ENCODE peak calls at places on chromosome 11, in five cellular contexts. X, N, O, E and H are unnamed samples. For H3K27me3, the result is how much of the 10 kb centered on the place peaks cover.

GRCh38 chr11:134643519-134644042 is 231.5 kb upstream of the B3GAT1 start:
- DNase-seq in X (peak), O (no peak), E (no peak), N (no peak), H (no peak)

GRCh38 chr11:31026315-31026714 is 343.2 kb downstream of the DCDC1 start:
- DNase-seq in E (no peak), X (no peak), O (no peak), N (no peak), H (no peak)

GRCh38 chr11:78586452-78587046 is 11.9 kb upstream of the NARS2 start:
- DNase-seq in O (no peak), N (no peak), E (no peak), X (no peak), H (no peak)

GRCh38 chr11:19345519-19345847 is 104.7 kb upstream of the E2F8 start:
- DNase-seq in E (no peak), X (no peak), O (peak), N (no peak), H (peak)

GRCh38 chr11:129731316-129731715 is 84.3 kb upstream of the TMEM45B start:
- DNase-seq in E (no peak), N (no peak), X (no peak), O (no peak), H (no peak)

GRCh38 chr11:128469220-128469619 is 118.1 kb downstream of the ETS1 start:
- DNase-seq in X (no peak), N (no peak), E (no peak), O (no peak), H (no peak)

GRCh38 chr11:95688501-95689222 is 100.9 kb downstream of the FAM76B start:
- DNase-seq in N (no peak), O (no peak), E (no peak), X (no peak), H (no peak)

GRCh38 chr11:114166897-114167323 is 107.4 kb downstream of the ZBTB16 start:
- DNase-seq in X (peak), N (peak), O (no peak), E (no peak), H (no peak)

GRCh38 chr11:19055016-19055415 is 5.5 kb downstream of the MRGPRX2 start:
- DNase-seq in O (no peak), E (no peak), X (no peak), N (no peak), H (no peak)

GRCh38 chr11:62708423-62709261 is 1.2 kb downstream of the GNG3 start:
- DNase-seq in E (peak), X (peak), O (no peak), N (no peak), H (no peak)

GRCh38 chr11:65540290-65541092 is 15.6 kb downstream of the SCYL1 start:
- DNase-seq in N (peak), O (peak), E (peak), X (peak), H (peak)

GRCh38 chr11:87265132-87265531 is 227.4 kb downstream of the TMEM135 start:
- DNase-seq in E (no peak), N (no peak), O (no peak), X (no peak), H (no peak)

DNA sequence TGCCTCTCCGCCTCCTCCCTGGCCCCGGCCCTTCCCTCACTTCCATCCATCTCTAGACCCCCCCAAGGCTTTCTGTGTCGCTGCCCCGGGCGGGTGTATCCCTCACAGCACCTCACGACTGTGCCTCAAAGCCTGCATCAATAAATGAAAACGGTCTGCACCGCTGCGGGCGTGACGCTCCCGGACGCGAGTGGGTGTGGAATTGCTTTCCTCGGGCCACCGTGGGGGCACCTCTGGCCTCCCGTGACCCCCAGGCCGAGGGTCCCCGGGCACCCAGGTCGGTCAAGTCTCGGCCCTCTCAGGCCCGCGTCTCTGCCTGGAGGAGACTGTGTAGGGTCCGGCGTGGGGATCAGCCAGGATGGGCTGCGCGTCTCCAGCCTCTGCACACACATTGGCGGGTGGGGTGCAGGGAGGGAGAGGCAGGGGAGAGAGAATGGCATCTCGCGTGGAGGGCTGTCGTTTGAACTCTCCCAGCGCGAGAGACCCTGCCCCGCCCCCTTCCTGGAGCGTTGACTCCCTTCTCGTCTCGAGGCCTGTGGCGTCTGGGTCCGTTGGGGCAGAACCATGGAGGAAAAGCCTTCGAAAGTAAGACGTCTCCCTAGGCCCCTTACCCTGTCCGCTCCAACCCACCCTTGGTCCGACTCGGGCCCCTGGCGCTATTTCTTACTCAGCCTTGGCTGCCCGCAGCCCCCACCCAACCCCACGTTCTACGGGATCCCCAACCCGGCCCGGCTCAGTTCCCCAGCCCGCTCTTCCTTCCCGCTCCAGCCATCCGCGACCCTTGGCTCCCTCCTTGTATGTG is at the start of gene CATSPERZ:
- DNase-seq in N (no peak), E (no peak), X (no peak), O (no peak), H (no peak)
- H3K27me3 ChIP-seq in N (under half), E (under half), X (half or more), O (half or more), H (under half)

GRCh38 chr11:3208272-3208671 is 10.3 kb downstream of the MRGPRG start:
- DNase-seq in N (no peak), O (no peak), E (no peak), X (no peak), H (no peak)
- H3K27me3 ChIP-seq in N (under half), O (under half), E (under half), X (under half), H (under half)

DNA sequence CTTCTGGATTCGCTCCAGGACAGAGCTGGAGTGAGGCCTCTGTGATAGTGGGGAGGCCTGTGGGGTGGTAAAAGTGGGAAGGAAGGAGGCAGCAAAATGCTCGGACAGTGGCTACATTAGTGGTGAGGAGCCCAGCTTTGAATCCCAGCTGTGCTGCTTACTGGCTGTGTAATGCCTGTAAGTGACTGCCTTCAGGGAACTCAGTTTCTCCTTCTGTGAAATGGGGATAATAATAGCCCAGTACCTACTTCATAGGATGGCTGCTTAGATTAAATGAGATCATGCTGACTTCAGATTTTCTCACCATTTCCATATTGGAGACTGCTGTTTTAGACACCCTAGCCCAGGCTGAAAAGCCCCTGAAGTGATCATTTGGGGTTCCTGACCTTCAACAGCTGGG is 8.4 kb upstream of the ALX4 start:
- DNase-seq in E (no peak), O (no peak), N (no peak), X (no peak), H (no peak)
- H3K27me3 ChIP-seq in E (under half), O (half or more), N (under half), X (half or more), H (half or more)

DNA sequence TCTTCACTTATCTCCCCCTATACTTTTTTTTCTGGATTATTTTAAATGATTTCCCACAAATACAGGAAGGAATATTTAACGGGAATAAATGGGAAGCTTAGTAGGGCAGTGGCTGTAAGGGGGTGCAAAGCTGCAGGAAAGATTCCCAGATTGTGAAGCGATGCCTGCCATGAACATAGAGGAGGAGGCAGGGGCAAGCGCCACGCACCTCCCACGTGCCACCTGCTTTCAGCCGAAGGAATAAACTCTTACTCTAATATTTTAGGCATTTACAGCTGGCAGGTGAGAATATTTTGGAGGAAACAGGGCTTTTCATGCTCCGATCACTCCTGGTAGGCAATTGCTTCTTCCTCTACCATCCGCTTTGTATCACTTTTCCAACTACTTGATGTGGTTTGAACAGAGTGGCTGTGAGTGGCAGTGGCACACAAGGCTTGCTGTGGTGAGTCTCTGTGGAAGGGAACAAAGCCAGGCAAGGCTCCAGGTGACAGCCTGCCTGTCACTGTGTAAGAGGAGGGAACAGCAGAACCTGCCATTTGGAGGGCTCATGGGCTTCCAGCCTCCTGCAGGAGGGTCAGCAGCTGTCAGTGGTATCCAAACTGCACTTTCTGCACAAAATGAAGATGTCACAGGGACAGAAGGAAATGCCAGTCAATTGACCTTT is 54.5 kb upstream of the PLET1 start:
- DNase-seq in X (no peak), O (no peak), E (no peak), N (no peak), H (no peak)
- H3K27me3 ChIP-seq in X (under half), O (under half), E (under half), N (under half), H (under half)

DNA sequence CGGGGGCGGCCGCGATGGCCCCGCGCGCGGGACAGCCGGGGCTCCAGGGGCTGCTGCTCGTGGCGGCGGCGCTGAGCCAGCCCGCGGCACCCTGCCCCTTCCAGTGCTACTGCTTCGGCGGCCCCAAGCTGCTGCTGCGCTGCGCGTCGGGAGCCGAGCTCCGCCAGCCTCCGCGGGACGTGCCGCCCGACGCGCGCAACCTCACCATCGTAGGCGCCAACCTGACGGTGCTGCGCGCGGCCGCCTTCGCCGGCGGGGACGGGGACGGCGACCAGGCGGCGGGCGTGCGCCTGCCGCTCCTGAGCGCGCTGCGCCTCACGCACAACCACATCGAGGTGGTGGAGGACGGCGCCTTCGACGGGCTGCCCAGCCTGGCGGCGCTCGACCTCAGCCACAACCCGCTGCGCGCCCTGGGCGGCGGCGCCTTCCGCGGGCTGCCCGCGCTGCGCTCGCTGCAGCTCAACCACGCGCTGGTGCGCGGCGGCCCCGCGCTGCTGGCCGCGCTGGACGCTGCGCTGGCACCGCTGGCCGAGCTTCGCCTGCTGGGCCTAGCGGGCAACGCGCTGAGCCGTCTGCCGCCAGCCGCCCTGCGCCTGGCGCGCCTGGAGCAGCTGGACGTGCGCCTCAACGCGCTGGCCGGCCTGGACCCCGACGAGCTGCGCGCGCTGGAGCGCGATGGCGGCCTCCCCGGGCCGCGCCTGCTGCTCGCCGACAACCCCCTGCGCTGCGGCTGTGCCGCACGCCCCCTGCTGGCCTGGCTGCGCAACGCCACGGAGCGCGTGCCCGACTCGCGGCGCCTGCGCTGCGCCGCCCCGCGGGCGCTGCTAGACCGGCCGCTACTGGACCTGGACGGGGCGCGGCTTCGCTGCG is 697 bp downstream of the TPBGL start:
- DNase-seq in O (peak), X (peak), N (peak), E (peak), H (peak)
- H3K27me3 ChIP-seq in O (half or more), X (under half), N (under half), E (under half), H (under half)

DNA sequence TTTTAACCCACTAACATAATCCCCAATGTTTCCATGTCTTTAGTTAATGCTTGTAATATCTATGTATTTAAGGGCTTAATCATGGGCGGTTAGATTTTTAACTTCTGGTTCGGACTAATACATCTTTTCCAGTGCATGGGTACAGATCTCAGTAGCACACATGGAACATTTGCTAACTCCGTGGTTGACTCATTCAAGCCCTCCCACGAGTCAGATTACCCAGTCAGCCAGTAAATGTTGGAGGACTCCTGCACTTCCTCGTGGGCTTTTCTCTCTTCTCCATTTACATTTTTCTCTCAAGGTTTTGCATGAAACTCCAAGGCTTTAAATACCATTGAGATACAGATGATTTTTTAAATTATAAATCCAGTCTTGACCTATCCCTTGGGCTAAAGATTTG is 313.9 kb downstream of the ST3GAL4 start:
- DNase-seq in E (no peak), X (no peak), N (no peak), O (no peak), H (no peak)
- H3K27me3 ChIP-seq in E (under half), X (under half), N (under half), O (under half), H (under half)

GRCh38 chr11:16921019-16921418 is 93.2 kb downstream of the PLEKHA7 start:
- DNase-seq in X (no peak), N (no peak), O (no peak), E (no peak), H (no peak)
- H3K27me3 ChIP-seq in X (under half), N (under half), O (under half), E (under half), H (under half)

GRCh38 chr11:13959001-13959400 is 3.5 kb upstream of the SPON1 start:
- DNase-seq in E (no peak), X (no peak), N (no peak), O (no peak), H (no peak)
- H3K27me3 ChIP-seq in E (under half), X (under half), N (under half), O (under half), H (half or more)

GRCh38 chr11:33476945-33477584 is 219.9 kb downstream of the HIPK3 start:
- DNase-seq in E (no peak), X (no peak), N (no peak), O (no peak), H (no peak)

GRCh38 chr11:33474866-33475265 is 217.7 kb downstream of the HIPK3 start:
- DNase-seq in O (no peak), N (no peak), X (no peak), E (no peak), H (no peak)

GRCh38 chr11:33475999-33476398 is 218.8 kb downstream of the HIPK3 start:
- DNase-seq in N (no peak), X (no peak), O (no peak), E (peak), H (no peak)

DNA sequence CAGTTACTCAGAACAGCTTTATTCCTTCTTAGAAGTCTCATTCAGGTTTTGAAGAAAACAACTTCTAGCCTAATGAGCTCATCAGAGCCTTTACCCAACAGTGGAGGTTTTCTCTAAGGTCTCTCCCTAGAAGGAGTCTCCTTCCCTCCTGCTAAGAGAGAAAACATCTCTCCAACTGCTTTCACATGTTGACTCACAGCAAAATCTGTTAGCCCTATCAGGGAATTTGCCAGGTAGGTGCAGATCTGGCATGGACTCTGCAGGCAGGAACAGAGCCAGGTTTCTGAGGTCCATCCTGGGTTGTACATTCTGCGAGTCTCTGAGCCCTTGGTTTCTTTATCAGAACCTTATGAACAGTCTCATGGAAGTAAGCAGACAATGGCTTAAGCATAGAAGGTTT is 214.4 kb downstream of the HIPK3 start:
- DNase-seq in O (no peak), X (no peak), E (peak), N (no peak), H (no peak)
- H3K27me3 ChIP-seq in O (under half), X (under half), E (under half), N (under half), H (under half)